ENCODE peak calls at places on chromosomes 12 and 14, in eight cellular contexts. T is activated naive CD8-positive, alpha-beta T cell treated with anti-CD3 and anti-CD28 coated beads for 36 hours; X is A549; G is kidney epithelial cell; K is neural crest cell; S is smooth muscle cell of the brain vasculature; A is IMR-90; P is AG10803. Q is an unnamed sample.

GRCh38 chr14:65241125-65241752 is 138.9 kb upstream of the MAX start:
- DNase-seq in T (no peak), X (no peak), G (no peak), K (no peak), S (no peak), A (no peak), P (no peak), Q (no peak)

GRCh38 chr14:74501135-74501614 is 7.6 kb downstream of the ISCA2 start:
- DNase-seq in T (no peak), X (peak; percentile 68), G (no peak), K (peak; percentile 59), S (no peak), A (peak; percentile 83), P (peak; percentile 71), Q (no peak)

GRCh38 chr12:29599397-29599796 is 101.9 kb upstream of the OVCH1 start:
- DNase-seq in T (no peak), X (no peak), G (no peak), K (no peak), S (peak; percentile 40), A (peak; percentile 44), P (no peak), Q (no peak)

GRCh38 chr14:72476657-72477499 is 417.0 kb downstream of the DPF3 start:
- DNase-seq in T (peak; percentile 78), X (peak; percentile 1), G (peak; percentile 95), K (no peak), S (peak; percentile 86), A (peak; percentile 53), P (peak; percentile 79), Q (peak; percentile 76)

GRCh38 chr12:1603621-1604020 is 9.2 kb upstream of the FBXL14 start:
- DNase-seq in T (no peak), X (no peak), G (no peak), K (no peak), S (no peak), A (no peak), P (no peak), Q (no peak)

GRCh38 chr12:101297661-101298060 is 17.8 kb downstream of the UTP20 start:
- DNase-seq in T (no peak), X (no peak), G (no peak), K (no peak), S (peak; percentile 15), A (peak; percentile 21), P (peak; percentile 1), Q (no peak)

GRCh38 chr12:12518464-12518845 is 44.2 kb downstream of the DUSP16 start:
- DNase-seq in T (no peak), X (no peak), G (no peak), K (no peak), S (no peak), A (no peak), P (no peak), Q (no peak)

GRCh38 chr12:64997858-64998257 is 123.2 kb downstream of the WIF1 start:
- DNase-seq in T (no peak), X (no peak), G (no peak), K (no peak), S (no peak), A (no peak), P (no peak), Q (no peak)

GRCh38 chr12:108846320-108846719 is 11.1 kb downstream of the SSH1 start:
- DNase-seq in T (no peak), X (no peak), G (no peak), K (no peak), S (no peak), A (no peak), P (peak; percentile 80), Q (no peak)

GRCh38 chr14:106564058-106564643 is 1037.8 kb downstream of the TMEM121 start:
- DNase-seq in T (peak; percentile 72), X (peak; percentile 41), G (no peak), K (no peak), S (no peak), A (no peak), P (no peak), Q (no peak)

GRCh38 chr12:29415111-29415510 is 34.1 kb upstream of the ERGIC2 start:
- DNase-seq in T (no peak), X (no peak), G (no peak), K (no peak), S (no peak), A (no peak), P (no peak), Q (no peak)

GRCh38 chr12:124626841-124627502 is 59.6 kb upstream of the NCOR2 start:
- DNase-seq in T (no peak), X (no peak), G (no peak), K (no peak), S (peak; percentile 88), A (peak; percentile 43), P (peak; percentile 53), Q (no peak)

GRCh38 chr14:102711207-102711606 is 66.0 kb upstream of the TRAF3 start:
- DNase-seq in T (no peak), X (no peak), G (no peak), K (no peak), S (no peak), A (no peak), P (no peak), Q (no peak)

GRCh38 chr14:104369208-104369607 is 210.4 kb upstream of the C14orf180 start:
- DNase-seq in T (no peak), X (no peak), G (no peak), K (no peak), S (no peak), A (no peak), P (no peak), Q (no peak)

GRCh38 chr14:77284066-77284855 is 13.3 kb upstream of the NGB start:
- DNase-seq in T (no peak), X (no peak), G (no peak), K (no peak), S (no peak), A (no peak), P (no peak), Q (no peak)

GRCh38 chr12:124542021-124542941 is 25.1 kb downstream of the NCOR2 start:
- DNase-seq in T (no peak), X (peak; percentile 51), G (no peak), K (no peak), S (no peak), A (no peak), P (no peak), Q (no peak)

GRCh38 chr12:89574736-89575208 is 48.9 kb upstream of the POC1B start:
- DNase-seq in T (no peak), X (peak; percentile 24), G (peak; percentile 9), K (no peak), S (peak; percentile 56), A (peak; percentile 75), P (peak; percentile 91), Q (no peak)

GRCh38 chr12:111645433-111645832 is 40.3 kb downstream of the BRAP start:
- DNase-seq in T (no peak), X (peak; percentile 12), G (peak; percentile 72), K (no peak), S (no peak), A (peak; percentile 71), P (no peak), Q (no peak)

GRCh38 chr14:69693823-69694729 is 72.9 kb upstream of the SRSF5 start:
- DNase-seq in T (no peak), X (peak; percentile 25), G (peak; percentile 45), K (no peak), S (no peak), A (no peak), P (no peak), Q (no peak)

GRCh38 chr12:113048716-113049127 is 7.8 kb upstream of the DTX1 start:
- DNase-seq in T (peak; percentile 50), X (peak; percentile 73), G (peak; percentile 7), K (peak; percentile 53), S (no peak), A (peak; percentile 51), P (peak; percentile 57), Q (peak; percentile 45)

GRCh38 chr14:62691613-62692489 is 353.4 kb downstream of the KCNH5 start:
- DNase-seq in T (no peak), X (peak; percentile 96), G (peak; percentile 38), K (no peak), S (no peak), A (peak; percentile 97), P (peak; percentile 56), Q (no peak)

GRCh38 chr14:60064491-60065072 is 27.1 kb upstream of the PCNX4 start:
- DNase-seq in T (no peak), X (peak; percentile 51), G (no peak), K (no peak), S (peak; percentile 7), A (peak; percentile 55), P (peak; percentile 55), Q (peak; percentile 12)

GRCh38 chr14:89418452-89418851 is 1.4 kb upstream of the FOXN3 start:
- DNase-seq in T (peak; percentile 39), X (no peak), G (no peak), K (no peak), S (no peak), A (no peak), P (no peak), Q (no peak)

GRCh38 chr14:101595349-101595748 is 34.1 kb downstream of the DIO3 start:
- DNase-seq in T (no peak), X (no peak), G (no peak), K (no peak), S (no peak), A (no peak), P (no peak), Q (no peak)

GRCh38 chr14:26319139-26319864 is 278.5 kb downstream of the NOVA1 start:
- DNase-seq in T (no peak), X (no peak), G (no peak), K (no peak), S (no peak), A (no peak), P (no peak), Q (no peak)

GRCh38 chr14:78220273-78220672 is 50.1 kb downstream of the NRXN3 start:
- DNase-seq in T (no peak), X (no peak), G (no peak), K (no peak), S (no peak), A (no peak), P (no peak), Q (no peak)

GRCh38 chr14:32507029-32507984 is 178.2 kb downstream of the AKAP6 start:
- DNase-seq in T (no peak), X (peak; percentile 51), G (peak; percentile 26), K (no peak), S (no peak), A (peak; percentile 90), P (peak; percentile 96), Q (peak; percentile 33)

GRCh38 chr12:111413442-111414086 is 7.8 kb downstream of the SH2B3 start:
- DNase-seq in T (no peak), X (no peak), G (no peak), K (no peak), S (no peak), A (peak; percentile 77), P (peak; percentile 62), Q (no peak)

GRCh38 chr14:56196274-56196673 is 78.1 kb downstream of the PELI2 start:
- DNase-seq in T (no peak), X (no peak), G (no peak), K (no peak), S (no peak), A (peak; percentile 74), P (peak; percentile 75), Q (no peak)

GRCh38 chr14:37598085-37598972 is 2.9 kb downstream of the TTC6 start:
- DNase-seq in T (no peak), X (no peak), G (no peak), K (no peak), S (no peak), A (no peak), P (no peak), Q (no peak)

GRCh38 chr14:59868021-59868420 is 2.6 kb downstream of the RTN1 start:
- DNase-seq in T (no peak), X (no peak), G (no peak), K (no peak), S (no peak), A (no peak), P (no peak), Q (no peak)

GRCh38 chr12:31524791-31525495 is 66.0 kb downstream of the DENND5B start:
- DNase-seq in T (no peak), X (no peak), G (no peak), K (no peak), S (no peak), A (peak; percentile 79), P (peak; percentile 58), Q (peak; percentile 13)

GRCh38 chr12:79938843-79939242 is 3.9 kb upstream of the PPP1R12A start:
- DNase-seq in T (no peak), X (no peak), G (no peak), K (no peak), S (no peak), A (no peak), P (no peak), Q (no peak)

GRCh38 chr12:24408305-24408704 is 458.8 kb upstream of the SOX5 start:
- DNase-seq in T (no peak), X (no peak), G (no peak), K (no peak), S (no peak), A (no peak), P (no peak), Q (no peak)

Q was measured in HCT116.